ENCODE peak calls at places on chromosomes 12 and 14, in seven cellular contexts. B, C, T, J, Z, W and I are unnamed samples.

GRCh38 chr12:6363330-6364036 is 11.9 kb downstream of the SCNN1A start:
- DNase-seq in J (peak; percentile 86), T (peak; percentile 39), B (peak; percentile 72), W (peak; percentile 77), C (peak; percentile 85), Z (peak; percentile 64), I (peak; percentile 36)

GRCh38 chr14:99174081-99174851 is 97.7 kb downstream of the BCL11B start:
- DNase-seq in Z (no peak), J (no peak), W (no peak), C (no peak), T (no peak), B (no peak), I (no peak)

GRCh38 chr14:37122288-37122687 is 50.1 kb downstream of the SLC25A21 start:
- DNase-seq in W (no peak), Z (peak; percentile 84), J (no peak), C (no peak), B (no peak), T (peak; percentile 87), I (no peak)

GRCh38 chr14:88168498-88169165 is 154.4 kb downstream of the KCNK10 start:
- DNase-seq in T (peak; percentile 17), W (peak; percentile 20), Z (peak; percentile 29), J (no peak), B (peak; percentile 21), C (peak; percentile 48), I (peak; percentile 65)

GRCh38 chr12:89765959-89766824 is 57.6 kb upstream of the ATP2B1 start:
- DNase-seq in B (no peak), T (no peak), C (no peak), W (no peak), Z (no peak), J (no peak), I (no peak)

GRCh38 chr12:108609535-108610335 is 11.9 kb upstream of the TMEM119 start:
- DNase-seq in Z (peak; percentile 92), T (no peak), B (peak; percentile 84), J (peak; percentile 58), W (peak; percentile 83), C (peak; percentile 46), I (no peak)

GRCh38 chr14:77376380-77376770 is 519 bp downstream of the TMED8 start:
- DNase-seq in B (peak; percentile 8), Z (peak; percentile 19), T (no peak), J (peak; percentile 52), C (peak; percentile 17), W (peak; percentile 8), I (peak; percentile 58)

GRCh38 chr12:52952082-52952801 is 3.3 kb downstream of the KRT18 start:
- DNase-seq in C (peak; percentile 93), B (no peak), W (no peak), J (peak; percentile 77), Z (no peak), T (no peak), I (no peak)

GRCh38 chr12:116164263-116164817 is 113.2 kb downstream of the MED13L start:
- DNase-seq in Z (peak; percentile 89), B (no peak), J (no peak), T (no peak), W (no peak), C (no peak), I (no peak)

DNA sequence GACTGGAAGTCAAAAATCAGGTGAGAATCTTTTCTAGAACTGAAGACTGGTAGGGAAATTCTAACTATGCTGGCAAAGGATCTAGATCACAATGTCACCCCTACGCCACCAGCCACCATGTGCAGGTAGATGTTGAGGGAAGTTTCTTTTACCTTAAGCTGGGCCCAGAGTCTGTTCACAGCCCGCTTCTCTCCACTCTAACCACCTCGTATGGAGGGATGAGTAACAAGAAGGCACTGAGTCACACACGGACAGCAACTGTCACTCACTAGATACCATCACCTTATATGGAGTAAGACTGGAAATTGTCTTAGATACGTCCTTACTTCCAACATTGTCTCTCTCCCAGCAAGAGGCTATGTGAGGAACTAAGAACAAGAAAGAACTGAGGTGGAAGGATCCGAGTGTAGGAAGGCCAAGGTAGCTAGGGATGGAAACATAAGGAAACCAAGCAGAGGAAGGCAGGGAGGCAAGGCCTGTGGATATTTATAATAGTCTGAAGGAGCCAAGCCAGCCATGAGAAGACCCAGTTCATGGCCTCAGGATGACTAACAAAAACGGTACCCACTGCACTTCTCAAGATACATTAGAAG is 15.4 kb downstream of the REM2 start:
- DNase-seq in J (no peak), Z (peak; percentile 86), T (peak; percentile 85), C (no peak), W (no peak), B (no peak), I (no peak)
- H3K36me3 ChIP-seq in J (peaks cover 40% of the 10 kb centered on the region), Z (peaks cover 23% of the 10 kb centered on the region), T (peaks cover 10% of the 10 kb centered on the region), C (peaks cover 10% of the 10 kb centered on the region), W (peaks cover 3% of the 10 kb centered on the region), B (peaks cover 32% of the 10 kb centered on the region), I (peaks cover 45% of the 10 kb centered on the region)

DNA sequence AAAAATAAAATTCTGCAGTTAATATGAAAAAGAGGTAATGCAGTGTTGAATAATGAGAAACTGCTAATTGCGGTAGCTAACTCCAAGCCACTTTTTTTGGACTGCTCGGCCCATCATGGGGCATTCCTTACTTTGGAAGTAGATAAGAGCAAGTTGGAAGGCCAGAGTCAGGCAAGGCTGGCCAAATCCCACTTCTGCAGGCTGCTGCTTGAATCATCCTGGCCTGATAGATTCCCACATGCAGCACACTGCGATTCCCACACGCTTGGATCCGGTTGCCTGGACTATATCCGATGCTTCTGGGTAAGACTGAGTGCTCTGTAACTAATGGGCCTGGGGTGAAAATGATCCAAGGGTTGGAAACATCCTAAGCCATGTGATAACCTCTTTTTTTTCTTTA is 10.6 kb downstream of the EIF2B2 start:
- DNase-seq in T (no peak), Z (no peak), C (no peak), W (peak; percentile 29), B (peak; percentile 30), J (no peak), I (no peak)
- H3K36me3 ChIP-seq in T (peaks cover 31% of the 10 kb centered on the region), Z (peaks cover 27% of the 10 kb centered on the region), C (no peaks in the 10 kb centered on the region), W (peaks cover 1% of the 10 kb centered on the region), B (peaks cover 74% of the 10 kb centered on the region), J (peaks cover 96% of the 10 kb centered on the region), I (peaks cover 89% of the 10 kb centered on the region)

DNA sequence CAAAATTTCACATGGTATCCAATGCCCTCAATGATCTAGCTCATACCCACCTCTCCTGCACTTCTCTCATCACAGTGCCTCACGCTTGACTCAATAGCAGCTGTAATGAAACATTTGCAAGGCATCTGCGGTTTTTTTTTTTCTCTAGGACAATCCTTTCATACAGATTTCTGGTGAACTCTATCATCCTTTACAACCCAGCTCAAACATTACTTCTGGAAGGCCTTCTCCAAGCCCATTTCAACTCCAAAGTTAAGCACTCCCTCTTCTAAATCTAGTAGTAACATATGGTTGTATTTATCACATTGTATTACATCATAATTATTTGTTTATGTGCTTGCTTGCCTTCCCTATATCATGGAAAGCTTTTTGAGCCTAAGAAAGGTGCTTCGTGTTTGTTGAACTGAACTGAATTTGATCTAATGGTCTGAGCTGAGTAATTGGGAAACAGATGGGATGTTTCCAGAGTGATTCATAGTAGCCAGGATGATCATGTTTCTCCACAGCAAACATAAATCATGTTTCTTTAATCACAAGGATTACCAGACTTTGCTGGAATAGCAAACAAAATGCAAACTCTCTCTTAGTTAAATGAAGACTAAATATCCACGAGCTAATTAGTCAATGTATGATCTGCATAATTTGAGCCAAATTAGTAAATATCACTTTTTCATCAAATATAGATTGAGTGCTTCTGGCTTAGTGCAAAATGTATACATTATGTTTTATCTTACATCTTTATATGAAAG is 14.3 kb downstream of the CFL2 start:
- DNase-seq in W (no peak), J (no peak), Z (peak; percentile 93), T (peak; percentile 79), B (no peak), C (no peak), I (no peak)
- H3K36me3 ChIP-seq in W (no peaks in the 10 kb centered on the region), J (no peaks in the 10 kb centered on the region), Z (no peaks in the 10 kb centered on the region), T (no peaks in the 10 kb centered on the region), B (no peaks in the 10 kb centered on the region), C (no peaks in the 10 kb centered on the region), I (no peaks in the 10 kb centered on the region)

GRCh38 chr14:50758279-50758678 is 72.7 kb downstream of the NIN start:
- DNase-seq in Z (no peak), J (no peak), B (no peak), C (no peak), T (no peak), W (no peak), I (no peak)

GRCh38 chr14:50757702-50758101 is 73.3 kb downstream of the NIN start:
- DNase-seq in Z (no peak), J (no peak), T (no peak), W (no peak), B (no peak), C (no peak), I (no peak)

GRCh38 chr14:50756300-50756699 is 74.7 kb downstream of the NIN start:
- DNase-seq in J (no peak), Z (no peak), T (no peak), C (no peak), W (no peak), B (no peak), I (no peak)

GRCh38 chr14:50759800-50760543 is 71.0 kb downstream of the NIN start:
- DNase-seq in T (no peak), W (no peak), C (no peak), B (no peak), J (no peak), Z (no peak), I (no peak)

DNA sequence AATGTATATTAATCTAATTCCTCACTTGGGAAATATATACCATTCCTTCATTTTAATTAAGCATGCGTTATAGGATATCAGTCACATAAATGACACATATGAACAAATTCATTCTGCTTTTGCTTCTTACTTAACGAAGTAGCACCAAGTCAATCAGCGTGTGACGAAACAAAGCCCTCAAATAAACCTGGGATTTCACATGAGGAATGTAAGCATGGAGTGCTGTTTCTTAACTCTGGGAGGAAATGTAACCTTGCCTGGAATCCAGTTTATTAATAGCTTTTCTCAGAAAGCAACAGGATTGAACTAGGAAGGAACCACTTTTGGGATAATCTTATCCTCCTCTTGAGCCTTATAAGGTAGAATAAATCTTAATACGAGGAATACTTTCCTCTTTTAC is 72.0 kb downstream of the NIN start:
- DNase-seq in B (no peak), C (peak; percentile 25), T (no peak), J (no peak), W (no peak), Z (peak; percentile 38), I (no peak)
- H3K36me3 ChIP-seq in B (peaks cover 97% of the 10 kb centered on the region), C (no peaks in the 10 kb centered on the region), T (peaks cover 23% of the 10 kb centered on the region), J (peaks cover 81% of the 10 kb centered on the region), W (no peaks in the 10 kb centered on the region), Z (peaks cover 20% of the 10 kb centered on the region), I (peaks cover 90% of the 10 kb centered on the region)

GRCh38 chr14:75030147-75030546 is 21.1 kb downstream of the MLH3 start:
- DNase-seq in C (no peak), W (no peak), J (no peak), T (no peak), B (no peak), Z (no peak), I (no peak)
- H3K36me3 ChIP-seq in C (no peaks in the 10 kb centered on the region), W (no peaks in the 10 kb centered on the region), J (peaks cover 68% of the 10 kb centered on the region), T (peaks cover 12% of the 10 kb centered on the region), B (peaks cover 93% of the 10 kb centered on the region), Z (peaks cover 14% of the 10 kb centered on the region), I (peaks cover 67% of the 10 kb centered on the region)

DNA sequence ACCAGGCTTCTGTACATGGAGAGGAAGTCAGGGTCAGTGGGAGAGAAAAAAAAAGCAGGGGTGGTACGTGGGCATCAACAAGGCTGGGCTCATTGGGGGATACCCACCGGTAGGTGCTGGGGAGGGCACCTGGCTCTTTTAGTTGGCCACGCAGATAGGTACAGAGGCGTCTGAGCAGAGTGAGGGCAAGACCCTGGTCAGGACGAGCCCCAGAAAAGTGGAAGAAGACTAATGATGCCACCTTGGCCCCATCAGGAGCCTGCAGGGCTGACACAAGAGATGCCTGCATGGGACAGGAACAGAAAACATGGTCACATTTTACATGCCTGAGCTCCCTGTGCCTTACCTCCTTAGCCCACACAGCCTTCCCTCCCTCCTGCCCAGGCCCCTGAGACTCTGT is 29.7 kb downstream of the TEP1 start:
- DNase-seq in T (no peak), C (no peak), B (no peak), W (no peak), J (no peak), Z (no peak), I (no peak)
- H3K36me3 ChIP-seq in T (peaks cover 33% of the 10 kb centered on the region), C (peaks cover 6% of the 10 kb centered on the region), B (peaks cover 98% of the 10 kb centered on the region), W (peaks cover 2% of the 10 kb centered on the region), J (peaks cover 97% of the 10 kb centered on the region), Z (peaks cover 87% of the 10 kb centered on the region), I (peaks cover 87% of the 10 kb centered on the region)